ENCODE peak calls at places on chromosomes 2 and 18, in four cellular contexts. M, W, B and S are unnamed samples.

GRCh38 chr2:38178142-38178541 is 102.2 kb upstream of the CYP1B1 start:
- DNase-seq in M (no peak), B (no peak), W (no peak), S (peak)

GRCh38 chr18:61333271-61333745 is at the start of gene CDH20:
- DNase-seq in W (no peak), B (peak), M (no peak), S (no peak)

GRCh38 chr18:33115476-33115875 is 325.0 kb downstream of the CCDC178 start:
- DNase-seq in W (no peak), B (no peak), M (no peak), S (no peak)

GRCh38 chr18:53935803-53936202 is 288.7 kb downstream of the MBD2 start:
- DNase-seq in W (no peak), M (no peak), B (no peak), S (no peak)

GRCh38 chr2:181944164-181944913 is 41.3 kb upstream of the PPP1R1C start:
- DNase-seq in W (no peak), M (no peak), B (no peak), S (no peak)

GRCh38 chr2:229445013-229445412 is 173.9 kb upstream of the PID1 start:
- DNase-seq in M (no peak), W (no peak), B (no peak), S (no peak)

GRCh38 chr2:158973111-158973510 is 4.7 kb downstream of the TANC1 start:
- DNase-seq in M (peak), W (no peak), B (no peak), S (no peak)

GRCh38 chr2:131148426-131148825 is 43.3 kb downstream of the PLEKHB2 start:
- DNase-seq in W (no peak), B (no peak), M (no peak), S (no peak)

GRCh38 chr2:72028996-72029395 is 118.7 kb downstream of the CYP26B1 start:
- DNase-seq in B (no peak), M (no peak), W (no peak), S (no peak)

GRCh38 chr18:41456791-41457190 is 498.2 kb upstream of the PIK3C3 start:
- DNase-seq in B (no peak), W (no peak), M (no peak), S (no peak)

GRCh38 chr2:175690113-175690716 is 311.9 kb downstream of the LNPK start:
- DNase-seq in B (peak), W (no peak), M (peak), S (no peak)

GRCh38 chr2:10762651-10763460 is 41.4 kb downstream of the ATP6V1C2 start:
- DNase-seq in B (no peak), M (no peak), W (no peak), S (no peak)

GRCh38 chr2:192438239-192438638 is 243.5 kb upstream of the TMEFF2 start:
- DNase-seq in B (no peak), M (no peak), W (no peak), S (no peak)

GRCh38 chr2:217926801-217927200 is 76.0 kb downstream of the TNS1 start:
- DNase-seq in B (no peak), M (no peak), W (no peak), S (no peak)

GRCh38 chr2:170531876-170532275 is 183.3 kb upstream of the SP5 start:
- DNase-seq in M (no peak), B (no peak), W (no peak), S (no peak)

GRCh38 chr2:223759569-223760430 is 77.6 kb downstream of the AP1S3 start:
- DNase-seq in B (no peak), W (no peak), M (no peak), S (no peak)

GRCh38 chr2:74740395-74741075 is 86.5 kb downstream of the SEMA4F start:
- DNase-seq in M (no peak), B (no peak), W (peak), S (peak)

GRCh38 chr2:127634066-127634617 is 11.8 kb upstream of the GPR17 start:
- DNase-seq in M (no peak), W (no peak), B (no peak), S (no peak)

GRCh38 chr18:41938445-41938844 is 16.6 kb upstream of the PIK3C3 start:
- DNase-seq in W (no peak), M (no peak), B (no peak), S (no peak)